ENCODE peak calls at places on chromosome 13, in five cellular contexts. Q is lower lobe of right lung, G is neural progenitor cell, V is body of pancreas, A is mesendoderm. L is an unnamed sample.

GRCh38 chr13:76703621-76704020 is 182.6 kb downstream of the KCTD12 start:
- DNase-seq in Q (no peak), A (no peak), G (no peak), V (no peak), L (no peak)

GRCh38 chr13:90532861-90533260 is 814.6 kb upstream of the MIR17HG start:
- DNase-seq in G (no peak), V (no peak), Q (no peak), A (no peak), L (no peak)

GRCh38 chr13:37109080-37109678 is 3.7 kb upstream of the CSNK1A1L start:
- DNase-seq in Q (no peak), V (no peak), G (peak; percentile 30), A (peak; percentile 38), L (no peak)

GRCh38 chr13:20891034-20891433 is 11.5 kb downstream of the XPO4 start:
- DNase-seq in Q (no peak), V (no peak), A (no peak), G (no peak), L (no peak)

GRCh38 chr13:21677075-21677628 is 6.3 kb downstream of the FGF9 start:
- DNase-seq in Q (no peak), G (no peak), A (no peak), V (no peak), L (no peak)

GRCh38 chr13:108322206-108322824 is 52.8 kb downstream of the TNFSF13B start:
- DNase-seq in A (peak; percentile 23), G (peak; percentile 64), V (no peak), Q (no peak), L (peak; percentile 4)

GRCh38 chr13:40520916-40521315 is 145.5 kb downstream of the FOXO1 start:
- DNase-seq in G (no peak), A (no peak), Q (no peak), V (no peak), L (no peak)

GRCh38 chr13:61414686-61415664 is 674 bp downstream of the PCDH20 start:
- DNase-seq in A (peak; percentile 96), V (peak; percentile 22), Q (peak; percentile 76), G (peak; percentile 91), L (peak; percentile 79)

GRCh38 chr13:36673838-36674326 is at the start of gene SERTM1:
- DNase-seq in G (peak; percentile 94), V (no peak), A (peak; percentile 77), Q (peak; percentile 51), L (peak; percentile 92)

GRCh38 chr13:67408823-67409222 is 178.7 kb upstream of the PCDH9 start:
- DNase-seq in Q (peak; percentile 45), A (peak; percentile 72), V (no peak), G (no peak), L (no peak)

DNA sequence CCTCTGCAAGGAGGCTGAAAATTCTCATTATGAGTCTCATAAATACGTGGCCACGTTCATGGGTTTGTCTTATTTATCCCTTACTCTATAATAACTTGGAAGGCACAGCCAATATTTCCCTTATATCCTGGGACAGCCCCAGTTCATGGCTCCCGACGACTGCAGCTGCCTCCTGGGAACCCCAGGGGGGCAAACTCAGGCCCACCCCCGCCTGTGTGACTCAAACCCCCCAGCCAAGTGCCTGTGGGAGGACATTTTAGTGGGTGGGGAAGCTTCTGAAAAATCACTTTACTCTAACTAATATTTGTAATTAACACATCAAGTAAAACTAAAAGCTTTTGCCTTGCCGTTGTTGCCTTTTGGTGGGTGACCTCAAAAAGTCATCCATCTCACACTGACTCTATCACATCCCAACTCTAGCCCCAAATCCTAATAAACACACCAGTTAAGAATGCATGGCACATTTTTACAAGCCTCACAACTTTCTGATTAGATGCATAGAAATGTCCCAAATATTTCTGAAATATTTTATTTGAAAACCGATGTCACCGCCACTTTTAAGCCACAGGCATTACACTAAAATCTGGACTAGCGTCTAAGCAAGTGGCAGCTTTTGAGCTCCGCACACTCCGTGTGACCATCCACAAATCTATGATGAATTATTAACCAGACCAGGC is 14.2 kb downstream of the RASA3 start:
- DNase-seq in Q (no peak), V (no peak), A (no peak), G (no peak), L (no peak)
- H3K4me3 ChIP-seq in Q (no peak overlapping the region), V (no peak overlapping the region), A (no peak overlapping the region), G (no peak overlapping the region), L (no peak overlapping the region)

GRCh38 chr13:32642858-32643257 is 56.6 kb downstream of the PDS5B start:
- DNase-seq in A (no peak), G (no peak), Q (no peak), V (no peak), L (no peak)
- H3K36me3 ChIP-seq in A (no peaks in the 10 kb centered on the region), G (no peaks in the 10 kb centered on the region), Q (no peaks in the 10 kb centered on the region), V (no peaks in the 10 kb centered on the region), L (no peaks in the 10 kb centered on the region)

DNA sequence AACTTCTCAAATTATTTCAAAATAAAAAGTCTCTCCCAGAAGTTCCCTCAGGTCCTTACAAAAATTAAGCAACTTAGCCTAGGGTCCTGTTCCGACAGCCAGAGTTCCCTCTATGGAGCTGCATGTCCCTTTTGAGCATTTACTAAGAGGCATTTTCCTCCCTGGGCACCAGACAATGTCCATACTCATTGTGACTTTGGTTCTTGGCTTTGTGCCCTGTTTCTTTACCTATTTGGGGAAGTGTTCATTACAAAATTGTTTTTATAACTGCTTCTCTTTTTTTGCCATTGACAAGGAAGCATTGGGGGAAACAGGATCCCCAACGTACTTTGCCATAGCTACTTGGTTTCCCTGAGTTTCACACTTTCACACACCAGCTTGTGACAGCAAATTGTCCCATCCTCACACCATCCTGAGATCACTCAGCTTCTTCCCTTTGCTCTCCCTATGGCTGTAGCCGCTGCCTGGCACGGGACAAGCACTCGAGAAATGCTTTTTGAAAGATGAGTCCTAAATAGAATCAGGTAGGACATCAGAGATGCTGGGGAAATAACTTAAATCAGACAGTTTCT is 81.1 kb upstream of the SIAH3 start:
- DNase-seq in G (no peak), A (no peak), V (no peak), Q (no peak), L (no peak)
- H3K27me3 ChIP-seq in G (no peaks in the 10 kb centered on the region), A (no peaks in the 10 kb centered on the region), V (no peaks in the 10 kb centered on the region), Q (no peaks in the 10 kb centered on the region), L (no peaks in the 10 kb centered on the region)

GRCh38 chr13:110301083-110301482 is 5.9 kb downstream of the COL4A1 start:
- DNase-seq in Q (no peak), G (no peak), A (no peak), V (no peak), L (no peak)
- H3K4me3 ChIP-seq in Q (no peak overlapping the region), G (no peak overlapping the region), A (no peak overlapping the region), V (no peak overlapping the region), L (no peak overlapping the region)

GRCh38 chr13:101092985-101093384 is 323.3 kb downstream of the NALCN start:
- DNase-seq in G (no peak), V (no peak), A (no peak), Q (no peak), L (no peak)

DNA sequence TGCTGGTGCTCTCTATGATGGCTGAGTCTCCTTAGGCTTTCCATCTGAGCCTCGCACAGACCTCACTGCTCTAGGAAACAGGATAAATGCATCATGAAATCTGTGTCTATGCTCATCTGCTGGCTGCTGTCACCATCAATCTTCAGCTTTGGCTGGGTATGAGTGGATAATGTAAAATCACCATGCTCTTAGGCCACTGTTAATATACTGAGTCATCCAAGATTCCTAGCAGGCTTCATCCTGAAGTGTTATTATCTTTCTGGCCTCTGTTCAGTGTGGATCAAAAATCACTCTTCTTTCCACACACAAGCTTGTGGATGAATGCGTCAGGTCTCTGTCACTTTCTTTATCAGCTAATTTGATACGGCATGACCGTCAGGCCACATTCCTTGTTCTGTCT is 317.4 kb downstream of the NALCN start:
- DNase-seq in Q (no peak), V (no peak), A (no peak), G (no peak), L (no peak)
- H3K36me3 ChIP-seq in Q (no peaks in the 10 kb centered on the region), V (no peaks in the 10 kb centered on the region), A (no peaks in the 10 kb centered on the region), G (no peaks in the 10 kb centered on the region), L (no peaks in the 10 kb centered on the region)

DNA sequence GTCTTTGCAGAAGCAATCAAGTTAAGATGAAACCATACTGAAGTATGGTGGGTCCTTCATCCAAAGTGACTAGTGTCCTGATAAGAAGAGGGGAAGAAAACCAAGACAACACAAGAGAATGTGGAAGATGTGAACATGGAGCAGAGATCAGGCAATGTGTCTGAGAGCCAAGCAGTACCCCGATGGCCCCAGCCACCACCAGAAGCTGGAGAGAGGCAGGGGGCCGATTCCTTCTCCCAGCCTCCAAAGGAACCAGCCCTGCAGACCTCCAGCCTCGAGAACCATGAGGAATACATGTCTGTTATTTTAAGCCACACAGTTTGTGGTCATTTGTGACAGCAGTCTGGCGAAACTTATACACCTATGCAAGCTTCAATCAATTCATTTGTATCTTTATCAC is 93.2 kb downstream of the IRS2 start:
- DNase-seq in Q (no peak), G (no peak), A (no peak), V (no peak), L (no peak)
- H3K27me3 ChIP-seq in Q (no peaks in the 10 kb centered on the region), G (no peaks in the 10 kb centered on the region), A (no peaks in the 10 kb centered on the region), V (no peaks in the 10 kb centered on the region), L (no peaks in the 10 kb centered on the region)

DNA sequence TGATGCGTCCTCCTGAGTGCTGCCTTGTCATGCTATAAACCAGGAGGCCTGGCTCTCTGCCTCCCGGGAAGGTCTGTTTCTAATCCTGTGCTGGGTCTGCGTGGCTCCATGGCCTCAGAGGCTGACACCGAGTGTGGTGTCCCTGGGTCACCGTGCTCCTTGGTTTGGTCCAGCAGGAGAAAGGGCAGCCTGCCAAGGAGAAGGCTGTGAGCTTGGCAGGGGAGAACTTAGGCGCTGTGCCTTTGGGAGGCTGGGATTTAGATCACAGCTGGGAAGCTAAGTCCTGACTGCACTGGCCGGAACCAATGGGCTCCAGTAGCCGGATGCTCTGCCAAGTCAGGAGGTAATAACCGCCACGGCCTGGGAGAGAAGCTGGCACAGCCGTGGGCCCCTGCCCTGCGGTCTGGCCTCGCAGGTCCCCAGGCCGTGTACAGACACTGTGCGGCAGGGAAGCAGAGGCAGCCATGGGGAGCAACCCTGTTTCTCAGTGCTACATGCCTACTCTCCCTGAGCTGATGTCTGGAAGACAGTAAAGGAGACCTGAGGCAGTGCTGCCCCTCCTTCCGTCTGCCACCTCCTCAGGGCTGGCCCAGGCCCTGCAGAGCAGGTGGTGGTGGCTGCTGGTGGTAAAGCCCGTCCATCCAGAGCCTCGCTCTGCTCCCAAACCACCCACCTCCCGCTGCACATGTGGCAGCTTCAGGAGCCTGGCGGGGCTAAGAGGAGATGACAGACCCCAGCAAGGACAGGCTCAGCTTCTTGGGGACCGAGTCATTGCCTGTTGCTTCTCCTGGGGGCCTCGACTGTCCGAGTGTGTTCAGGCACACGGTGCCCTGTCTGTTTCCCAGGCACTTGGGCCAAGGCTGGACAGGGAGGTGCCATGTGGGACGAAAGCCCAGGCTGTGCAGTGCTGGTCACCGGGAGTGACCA is 44.9 kb downstream of the C13orf46 start:
- DNase-seq in Q (no peak), V (peak; percentile 71), G (no peak), A (no peak), L (peak; percentile 44)
- H3K4me3 ChIP-seq in Q (no peak overlapping the region), V (no peak overlapping the region), G (no peak overlapping the region), A (no peak overlapping the region), L (no peak overlapping the region)

DNA sequence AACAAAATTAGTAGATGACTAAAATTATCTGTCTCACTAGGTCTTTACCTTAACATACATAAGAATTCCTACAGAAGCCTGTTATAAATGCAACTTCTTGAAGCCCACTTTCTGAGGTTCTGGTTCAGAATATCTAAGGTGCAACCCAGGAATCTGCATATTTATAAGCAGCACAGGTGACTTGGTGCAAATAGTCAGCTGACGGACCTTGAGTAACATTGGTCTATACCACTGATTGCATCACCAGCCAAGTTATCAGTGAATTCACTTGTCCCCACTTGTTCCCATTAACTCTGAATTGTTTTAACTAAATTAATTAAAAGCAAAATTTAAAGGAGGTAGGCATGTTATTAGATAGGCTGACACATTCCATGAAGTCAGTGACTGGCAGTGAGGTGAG is 109.9 kb downstream of the FRY start:
- DNase-seq in A (no peak), V (no peak), Q (no peak), G (no peak), L (no peak)
- H3K36me3 ChIP-seq in A (no peaks in the 10 kb centered on the region), V (no peaks in the 10 kb centered on the region), Q (no peaks in the 10 kb centered on the region), G (no peaks in the 10 kb centered on the region), L (no peaks in the 10 kb centered on the region)